ENCODE peak calls at places on chromosomes 13 and 19, in nine cellular contexts. L, I, Q, B, S, K, T, Y and H are unnamed samples.

GRCh38 chr13:75769141-75769905 is 133.2 kb downstream of the LMO7 start:
- DNase-seq in T (no peak), S (no peak), B (no peak), K (no peak), Q (no peak), L (no peak), Y (peak), I (no peak), H (no peak)

GRCh38 chr19:6744381-6745288 is 5.2 kb downstream of the TRIP10 start:
- DNase-seq in Y (no peak), L (peak), B (no peak), Q (peak), K (peak), S (peak), T (peak), I (peak), H (peak)

GRCh38 chr19:40529093-40529954 is 47.3 kb upstream of the SHKBP1 start:
- DNase-seq in Q (peak), Y (peak), B (peak), T (peak), L (peak), K (peak), S (peak), I (peak), H (peak)

GRCh38 chr19:8477889-8478288 is 24.6 kb downstream of the PRAM1 start:
- DNase-seq in I (no peak), T (no peak), S (no peak), L (no peak), Q (no peak), Y (no peak), K (no peak), B (no peak), H (no peak)

GRCh38 chr19:1130801-1131717 is 27.3 kb downstream of the GPX4 start:
- DNase-seq in Q (no peak), I (peak), L (peak), K (no peak), S (no peak), B (no peak), T (no peak), Y (no peak), H (no peak)

GRCh38 chr19:48290341-48290922 is 20.6 kb downstream of the ZNF114 start:
- DNase-seq in K (no peak), T (peak), L (no peak), Y (peak), B (peak), Q (no peak), S (no peak), I (no peak), H (no peak)

GRCh38 chr13:59774511-59774911 is 389.2 kb downstream of the DIAPH3 start:
- DNase-seq in Q (no peak), S (no peak), I (no peak), K (no peak), L (no peak), T (no peak), Y (no peak), B (no peak), H (no peak)

GRCh38 chr13:85332595-85332994 is 466.6 kb downstream of the SLITRK6 start:
- DNase-seq in S (no peak), Q (no peak), T (no peak), L (no peak), K (no peak), Y (no peak), B (no peak), I (no peak), H (no peak)

GRCh38 chr13:27450921-27451461 is 627 bp upstream of the MTIF3 start:
- DNase-seq in L (peak), B (peak), Y (peak), T (no peak), Q (peak), I (peak), S (peak), K (no peak), H (no peak)

GRCh38 chr19:55369651-55370304 is 485 bp downstream of the IL11 start:
- DNase-seq in I (no peak), L (no peak), T (peak), Q (no peak), K (no peak), Y (peak), B (peak), S (no peak), H (no peak)

GRCh38 chr13:50629497-50629896 is 214.0 kb downstream of the DLEU7 start:
- DNase-seq in B (no peak), L (no peak), I (no peak), S (no peak), T (no peak), Q (no peak), K (no peak), Y (no peak), H (no peak)

GRCh38 chr13:59914556-59914955 is 249.2 kb downstream of the DIAPH3 start:
- DNase-seq in I (no peak), Q (no peak), T (no peak), K (no peak), Y (no peak), B (no peak), S (no peak), L (no peak), H (no peak)

GRCh38 chr13:107534548-107534947 is 680.8 kb downstream of the LIG4 start:
- DNase-seq in L (no peak), K (no peak), I (no peak), S (no peak), Q (no peak), T (no peak), B (no peak), Y (no peak), H (no peak)

GRCh38 chr13:76023644-76024043 is 387.5 kb downstream of the LMO7 start:
- DNase-seq in Y (no peak), L (no peak), Q (no peak), B (no peak), K (no peak), T (no peak), I (no peak), S (no peak), H (no peak)

GRCh38 chr19:51361228-51361627 is 5.0 kb downstream of the ETFB start:
- DNase-seq in K (no peak), B (no peak), Y (no peak), Q (no peak), I (no peak), S (no peak), T (no peak), L (no peak), H (no peak)

GRCh38 chr19:51140441-51140840 is 1.7 kb upstream of the SIGLEC7 start:
- DNase-seq in B (no peak), Q (no peak), I (no peak), L (no peak), T (no peak), Y (no peak), K (no peak), S (no peak), H (no peak)

GRCh38 chr19:44113784-44114390 is 688 bp downstream of the ZNF225 start:
- DNase-seq in K (no peak), B (peak), Y (peak), Q (no peak), L (no peak), I (peak), T (peak), S (no peak), H (no peak)

DNA sequence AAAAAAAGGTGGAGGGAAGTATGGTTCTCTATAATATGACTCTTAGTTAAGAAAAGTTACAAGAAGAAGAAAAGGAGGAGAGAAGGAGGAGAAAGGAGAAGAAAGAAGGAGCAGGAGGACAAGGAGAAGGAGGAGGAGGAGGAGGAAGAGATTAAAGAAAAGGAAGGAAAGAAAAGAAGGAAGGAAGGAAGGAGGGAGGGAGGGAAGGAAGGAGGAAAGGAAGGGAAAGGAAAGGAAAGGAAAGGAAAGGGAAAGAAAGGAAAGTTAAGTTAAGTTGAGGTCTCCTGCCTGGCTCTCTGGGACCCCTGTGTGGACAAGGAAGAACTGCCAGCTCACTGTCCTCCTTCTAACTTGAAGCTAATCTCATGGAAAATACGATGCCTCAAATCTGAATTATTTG is 429.5 kb downstream of the TSHZ3 start:
- DNase-seq in K (no peak), Q (no peak), T (no peak), B (no peak), Y (no peak), I (no peak), S (no peak), L (no peak), H (no peak)
- TF ChIP-seq CTCF in K (no peak), Q (no peak), T (no peak), B (no peak), Y (no peak), I (no peak), S (no peak), L (no peak), H (no peak)

DNA sequence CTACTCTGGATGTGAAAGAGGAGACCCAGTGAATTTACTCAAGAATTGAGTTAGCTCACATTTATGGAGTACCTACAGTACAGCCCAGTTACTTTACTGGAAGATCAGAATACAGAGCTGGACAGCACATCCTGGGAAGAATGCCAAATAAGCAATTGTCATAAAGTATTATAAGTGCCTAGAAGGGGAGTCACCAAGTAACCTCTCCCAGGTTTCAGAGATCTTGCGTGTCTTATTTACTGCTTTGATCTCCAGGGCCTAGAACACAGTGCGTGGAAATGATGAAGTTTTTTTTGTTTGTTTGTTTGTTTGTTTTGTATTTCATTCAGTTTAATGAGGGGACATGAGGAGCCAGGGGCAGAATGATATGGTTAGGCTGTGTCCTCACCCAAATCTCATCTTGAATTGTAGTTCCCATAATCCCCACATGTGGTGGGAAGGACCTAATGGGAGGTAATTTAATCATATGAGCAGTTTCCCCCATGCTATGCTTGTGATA is 5.1 kb downstream of the GARRE1 start:
- DNase-seq in Q (no peak), Y (no peak), S (no peak), L (no peak), K (no peak), I (no peak), T (no peak), B (no peak), H (no peak)
- H3K27ac ChIP-seq in Q (no peak), Y (no peak), S (no peak), L (no peak), K (no peak), I (no peak), T (no peak), B (no peak), H (no peak)

GRCh38 chr19:17889609-17890214 is 18.0 kb downstream of the SLC5A5 start:
- DNase-seq in K (no peak), L (no peak), T (peak), I (no peak), Q (no peak), Y (no peak), S (no peak), B (peak), H (no peak)
- TF ChIP-seq EP300 in K (no peak), L (no peak), T (no peak), I (no peak), Q (no peak), Y (no peak), S (no peak), B (no peak), H (no peak)

DNA sequence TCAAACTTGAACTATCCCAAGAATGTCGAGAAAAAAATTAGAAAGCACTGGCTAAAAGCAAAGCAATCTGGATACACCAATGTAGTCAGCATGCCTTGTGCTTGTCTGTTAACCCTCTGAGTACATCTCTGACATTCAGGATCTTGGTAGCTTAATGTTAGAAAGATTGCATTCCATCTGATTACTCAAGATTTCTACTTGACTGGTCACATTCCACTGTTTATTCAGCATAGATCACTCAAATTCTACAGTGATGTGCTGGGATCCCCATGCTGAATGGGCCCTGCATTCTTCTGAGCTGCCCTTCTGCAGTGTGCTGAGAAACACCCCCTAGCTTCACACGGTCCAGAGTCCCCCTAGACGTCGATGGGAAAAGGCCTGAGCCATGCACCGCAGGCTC is 295.4 kb upstream of the MAB21L1 start:
- DNase-seq in S (no peak), T (no peak), B (no peak), Q (no peak), Y (no peak), K (no peak), L (no peak), I (no peak), H (no peak)
- TF ChIP-seq CTCF in S (no peak), T (no peak), B (no peak), Q (no peak), Y (no peak), K (no peak), L (no peak), I (no peak), H (no peak)

GRCh38 chr19:29405728-29405995 is 120.1 kb upstream of the VSTM2B start:
- DNase-seq in Q (no peak), S (no peak), L (no peak), I (no peak), B (no peak), T (no peak), K (no peak), Y (no peak), H (no peak)
- H3K27ac ChIP-seq in Q (no peak), S (peak), L (peak), I (peak), B (no peak), T (no peak), K (peak), Y (no peak), H (peak)

DNA sequence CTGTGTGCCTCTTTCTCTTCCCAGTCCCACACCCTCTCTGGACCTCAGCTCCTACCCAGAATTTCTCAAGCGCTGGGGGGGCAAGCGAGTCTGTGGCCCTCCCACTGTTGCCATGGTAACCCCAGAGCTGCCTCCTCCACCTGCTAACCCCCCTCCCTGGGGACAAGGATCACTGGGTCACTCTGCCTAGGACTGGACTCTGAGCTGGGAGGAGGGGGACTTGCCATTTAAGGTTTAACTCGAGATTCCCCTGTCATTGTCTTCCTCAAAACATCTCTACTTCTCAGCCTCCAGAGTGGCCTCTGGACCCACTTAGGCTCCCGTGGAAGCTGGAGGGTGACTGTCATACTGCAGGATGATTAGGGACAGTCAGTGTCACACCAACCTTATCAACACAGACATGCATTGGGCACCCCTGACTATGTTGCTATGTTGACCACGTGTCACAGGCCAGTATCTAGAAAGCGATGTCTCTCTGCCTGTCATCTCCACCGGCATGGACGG is 2.2 kb downstream of the PALM3 start:
- DNase-seq in B (peak), K (no peak), T (no peak), L (no peak), I (no peak), S (no peak), Y (peak), Q (no peak), H (no peak)
- TF ChIP-seq EP300 in B (no peak), K (no peak), T (no peak), L (no peak), I (no peak), S (no peak), Y (no peak), Q (no peak), H (no peak)

DNA sequence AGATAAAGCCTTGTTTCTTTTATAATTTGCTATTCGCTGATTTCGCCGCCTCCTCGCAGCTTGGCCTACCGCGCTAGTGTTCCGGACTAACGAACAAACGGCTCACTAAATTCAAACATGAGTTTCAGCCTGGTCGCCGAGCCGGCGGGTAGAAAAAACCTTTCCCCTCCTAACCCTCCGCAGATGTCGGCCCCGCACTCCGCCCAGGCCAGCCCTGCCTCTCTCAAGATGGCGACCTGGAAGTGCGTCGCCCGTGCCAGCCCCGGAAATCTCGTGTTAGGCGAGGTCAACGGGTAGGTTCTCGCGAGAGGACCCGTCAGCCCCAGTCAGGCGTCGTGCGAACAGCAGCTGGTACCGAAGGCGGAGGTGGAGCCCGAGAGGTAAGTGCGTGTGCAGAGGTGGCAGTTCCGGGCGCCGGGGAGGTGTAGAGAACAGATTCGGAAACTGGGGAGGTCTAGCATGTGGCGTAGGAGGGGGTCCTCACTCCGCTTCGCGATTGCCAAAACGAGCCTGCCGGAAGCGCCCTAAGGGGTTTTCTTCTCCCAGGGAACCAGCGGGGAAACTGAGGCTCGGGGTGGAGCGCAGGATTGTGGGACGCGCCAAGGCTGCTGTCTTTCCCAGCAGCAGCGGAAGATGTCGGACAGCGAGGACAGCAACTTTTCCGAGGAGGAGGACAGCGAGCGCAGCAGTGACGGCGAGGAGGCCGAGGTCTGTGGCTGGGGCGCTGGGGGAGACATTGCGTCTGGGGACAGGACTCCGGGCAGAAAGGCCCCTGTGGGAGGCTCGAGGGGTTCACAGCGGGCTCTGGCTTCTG is at the start of gene SUPT5H:
- DNase-seq in K (peak), L (peak), Q (peak), B (peak), T (peak), I (peak), Y (peak), S (peak), H (peak)
- TF ChIP-seq CTCF in K (no peak), L (no peak), Q (no peak), B (no peak), T (no peak), I (no peak), Y (no peak), S (no peak), H (no peak)

DNA sequence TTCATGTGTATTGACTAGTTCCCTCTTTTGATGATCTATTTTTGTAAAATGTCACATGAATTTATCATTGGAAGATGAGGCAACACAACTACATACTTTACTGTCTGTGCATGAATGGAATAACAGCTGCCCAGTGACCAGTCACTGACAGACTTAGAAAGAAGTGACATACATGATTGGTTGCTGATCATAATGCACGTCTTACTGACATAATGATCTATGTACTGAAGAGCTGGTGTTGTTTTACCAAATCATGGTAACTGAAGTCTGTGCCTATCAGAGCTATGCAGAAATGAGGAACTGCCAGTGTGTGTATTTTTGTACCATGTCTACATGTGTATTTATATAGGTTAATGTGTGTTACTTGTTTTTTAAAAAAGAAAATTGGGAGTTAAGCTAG is 26.5 kb downstream of the GPR18 start:
- DNase-seq in B (no peak), K (no peak), S (no peak), L (no peak), Y (no peak), Q (no peak), I (no peak), T (no peak), H (no peak)
- H3K27ac ChIP-seq in B (no peak), K (no peak), S (no peak), L (no peak), Y (no peak), Q (no peak), I (no peak), T (no peak), H (no peak)

DNA sequence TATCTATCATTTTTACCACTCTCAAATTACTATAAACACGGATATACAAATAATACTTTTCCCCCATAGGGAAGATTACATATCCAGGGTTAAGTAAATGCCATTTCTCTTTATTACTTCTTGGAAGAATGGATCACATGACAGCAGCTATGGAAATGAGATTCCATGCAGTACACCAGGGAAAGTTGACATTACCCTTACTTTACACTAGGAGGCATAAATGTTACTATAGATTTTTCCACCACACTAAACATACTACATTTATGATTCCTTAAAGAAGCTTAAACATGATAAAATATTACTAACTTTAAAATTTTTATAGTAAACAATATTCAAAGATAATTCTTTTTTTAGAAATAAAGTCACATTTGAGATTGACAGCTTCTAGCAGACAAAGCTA is 611.4 kb downstream of the PCDH9 start:
- DNase-seq in Y (peak), I (no peak), S (no peak), T (peak), K (no peak), B (peak), Q (no peak), L (no peak), H (no peak)
- TF ChIP-seq EP300 in Y (no peak), I (no peak), S (no peak), T (no peak), K (no peak), B (no peak), Q (no peak), L (no peak), H (no peak)

GRCh38 chr19:4277051-4277700 is 1.9 kb upstream of the SHD start:
- DNase-seq in Q (no peak), S (no peak), L (no peak), K (no peak), B (peak), I (no peak), Y (peak), T (no peak), H (no peak)
- TF ChIP-seq CTCF in Q (no peak), S (no peak), L (no peak), K (no peak), B (no peak), I (no peak), Y (no peak), T (no peak), H (no peak)